ENCODE peak calls at places on chromosome 20, in nine cellular contexts. E is BE2C; L is bronchial epithelial cell; H is heart right ventricle; F is naive thymus-derived CD4-positive, alpha-beta T cell; Z is AG04450; M is prostate gland; S is cardiac muscle cell; O is SJSA1. X is an unnamed sample.

GRCh38 chr20:24674921-24675605 is 205.6 kb downstream of the SYNDIG1 start:
- DNase-seq in E (no peak), L (no peak), H (no peak), F (no peak), Z (no peak), M (no peak), S (no peak), O (no peak), X (no peak)

GRCh38 chr20:45406260-45407066 is 1.6 kb upstream of the DBNDD2 start:
- DNase-seq in E (peak; percentile 67), L (peak; percentile 36), H (peak; percentile 91), F (peak; percentile 22), Z (no peak), M (peak; percentile 63), S (peak; percentile 44), O (no peak), X (peak; percentile 67)

GRCh38 chr20:54257090-54257816 is 49.4 kb downstream of the PFDN4 start:
- DNase-seq in E (no peak), L (peak; percentile 96), H (no peak), F (no peak), Z (peak; percentile 89), M (no peak), S (peak; percentile 95), O (no peak), X (no peak)

GRCh38 chr20:42604998-42605970 is 584.4 kb downstream of the PTPRT start:
- DNase-seq in E (no peak), L (peak; percentile 7), H (no peak), F (no peak), Z (no peak), M (no peak), S (no peak), O (no peak), X (no peak)

GRCh38 chr20:54063998-54064676 is 6.3 kb downstream of the BCAS1 start:
- DNase-seq in E (no peak), L (no peak), H (no peak), F (no peak), Z (no peak), M (no peak), S (no peak), O (no peak), X (no peak)

GRCh38 chr20:49705358-49705757 is 8.3 kb downstream of the B4GALT5 start:
- DNase-seq in E (no peak), L (no peak), H (no peak), F (no peak), Z (no peak), M (no peak), S (no peak), O (no peak), X (no peak)

GRCh38 chr20:14935285-14935684 is 597.9 kb upstream of the FLRT3 start:
- DNase-seq in E (no peak), L (no peak), H (no peak), F (no peak), Z (no peak), M (no peak), S (no peak), O (no peak), X (no peak)

GRCh38 chr20:24705486-24705885 is 236.1 kb downstream of the SYNDIG1 start:
- DNase-seq in E (no peak), L (no peak), H (no peak), F (no peak), Z (no peak), M (no peak), S (no peak), O (no peak), X (no peak)

GRCh38 chr20:1934162-1934561 is 39.0 kb downstream of the SIRPA start:
- DNase-seq in E (no peak), L (no peak), H (no peak), F (no peak), Z (peak; percentile 64), M (no peak), S (peak; percentile 96), O (no peak), X (no peak)

GRCh38 chr20:47167846-47168245 is 188.7 kb downstream of the ZMYND8 start:
- DNase-seq in E (no peak), L (no peak), H (no peak), F (no peak), Z (no peak), M (no peak), S (no peak), O (no peak), X (no peak)

GRCh38 chr20:44475372-44475693 is 341 bp upstream of the TTPAL start:
- DNase-seq in E (no peak), L (no peak), H (no peak), F (no peak), Z (no peak), M (no peak), S (no peak), O (no peak), X (no peak)

GRCh38 chr20:35719717-35720116 is 20.5 kb downstream of the ROMO1 start:
- DNase-seq in E (no peak), L (no peak), H (no peak), F (no peak), Z (no peak), M (no peak), S (no peak), O (no peak), X (peak; percentile 58)

GRCh38 chr20:35720165-35721123 is 21.2 kb downstream of the ROMO1 start:
- DNase-seq in E (no peak), L (no peak), H (no peak), F (no peak), Z (no peak), M (no peak), S (no peak), O (no peak), X (no peak)

GRCh38 chr20:35721219-35721618 is 20.8 kb downstream of the RBM39 start:
- DNase-seq in E (no peak), L (no peak), H (no peak), F (no peak), Z (no peak), M (no peak), S (no peak), O (no peak), X (no peak)

GRCh38 chr20:35721621-35722020 is 20.4 kb downstream of the RBM39 start:
- DNase-seq in E (no peak), L (no peak), H (no peak), F (no peak), Z (no peak), M (no peak), S (no peak), O (no peak), X (no peak)

DNA sequence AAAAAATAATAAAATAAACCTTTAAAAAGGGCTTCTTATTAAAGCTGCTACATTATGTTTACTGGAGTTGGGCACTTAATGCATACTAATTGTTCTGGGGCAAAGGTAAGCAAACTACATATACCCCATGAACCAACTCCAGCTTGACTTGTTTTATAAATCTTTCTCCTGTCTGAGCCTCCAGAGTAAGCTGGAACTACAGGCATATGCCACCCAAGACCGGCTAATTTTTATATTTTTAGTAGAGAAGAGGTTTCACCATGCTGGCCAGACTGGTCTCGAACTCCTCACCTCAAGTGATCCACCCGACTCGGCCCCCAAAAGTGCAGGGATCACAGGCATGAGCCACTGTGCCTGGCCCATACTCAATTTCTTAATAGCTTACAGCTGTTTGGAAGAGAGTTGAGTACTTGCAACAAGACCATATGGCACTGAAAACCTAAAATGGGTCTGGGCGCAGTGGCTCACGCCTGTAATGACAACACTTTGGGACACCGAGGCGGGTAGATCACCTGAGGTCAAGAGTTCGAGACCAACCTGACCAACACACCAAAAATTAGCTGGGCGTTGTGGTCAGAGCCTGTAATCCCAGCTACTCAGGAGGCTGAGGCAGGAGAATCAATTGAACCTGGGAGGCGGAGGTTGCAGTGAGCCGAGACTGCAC is 19.9 kb downstream of the ROMO1 start:
- DNase-seq in E (no peak), L (no peak), H (no peak), F (no peak), Z (no peak), M (no peak), S (no peak), O (no peak), X (no peak)
- H3K4me3 ChIP-seq in E (no peak overlapping the region), L (no peak overlapping the region), H (no peak overlapping the region), F (no peak overlapping the region), Z (no peak overlapping the region), M (no peak overlapping the region), S (no peak overlapping the region), O (no peak overlapping the region), X (no peak overlapping the region)

GRCh38 chr20:38602185-38602581 is 574 bp downstream of the ARHGAP40 start:
- DNase-seq in E (no peak), L (no peak), H (no peak), F (no peak), Z (no peak), M (no peak), S (no peak), O (no peak), X (no peak)
- H3K4me3 ChIP-seq in E (no peak overlapping the region), L (peak overlapping the region; percentile 49), H (no peak overlapping the region), F (no peak overlapping the region), Z (no peak overlapping the region), M (no peak overlapping the region), S (no peak overlapping the region), O (no peak overlapping the region), X (no peak overlapping the region)

DNA sequence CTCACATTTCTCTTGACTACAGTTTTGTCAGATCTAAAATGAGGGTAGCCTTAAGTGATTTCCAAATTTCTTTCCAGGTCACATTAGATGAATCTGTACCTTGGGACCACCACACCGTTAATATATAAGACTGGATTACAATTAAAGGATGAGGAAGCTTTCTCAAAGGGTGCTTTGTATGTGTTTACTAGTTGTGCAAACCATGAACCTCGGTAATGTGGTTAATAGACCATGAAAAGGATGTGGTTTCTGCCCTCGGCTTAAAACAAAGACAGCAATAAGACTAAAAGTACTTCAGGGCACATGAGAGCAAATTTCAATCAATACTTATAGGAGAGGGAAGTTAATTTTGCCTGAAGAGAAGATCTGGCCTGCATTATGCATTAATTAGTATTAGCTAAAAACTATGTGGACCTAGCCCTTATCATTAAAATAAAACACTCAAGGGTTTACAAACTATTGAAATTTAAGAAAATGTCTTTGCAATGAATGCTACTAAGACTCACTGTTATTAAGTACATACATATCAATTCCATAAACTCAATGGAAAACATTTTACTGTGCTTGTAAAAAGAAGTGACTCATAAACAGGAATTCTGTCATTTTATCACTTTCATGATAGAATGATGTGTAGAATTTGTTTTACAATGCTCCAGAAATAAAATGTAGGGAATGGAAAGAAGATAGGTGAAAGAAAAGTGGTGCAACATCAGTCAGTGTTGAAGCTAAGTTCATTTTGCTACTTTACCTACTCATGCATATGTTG is 936 bp upstream of the TMX4 start:
- DNase-seq in E (no peak), L (no peak), H (no peak), F (peak; percentile 18), Z (no peak), M (no peak), S (peak; percentile 20), O (no peak), X (no peak)
- H3K4me3 ChIP-seq in E (peak overlapping the region; percentile 45), L (no peak overlapping the region), H (peak overlapping the region; percentile 98), F (peak overlapping the region; percentile 82), Z (no peak overlapping the region), M (no peak overlapping the region), S (no peak overlapping the region), O (no peak overlapping the region), X (peak overlapping the region; percentile 70)

GRCh38 chr20:9981834-9982233 is 53.0 kb upstream of the ANKEF1 start:
- DNase-seq in E (peak; percentile 14), L (no peak), H (no peak), F (no peak), Z (no peak), M (no peak), S (peak; percentile 45), O (no peak), X (no peak)

GRCh38 chr20:9985281-9985680 is 49.5 kb upstream of the ANKEF1 start:
- DNase-seq in E (no peak), L (no peak), H (no peak), F (no peak), Z (no peak), M (no peak), S (no peak), O (no peak), X (no peak)

GRCh38 chr20:9989066-9989724 is 45.6 kb upstream of the ANKEF1 start:
- DNase-seq in E (no peak), L (peak; percentile 79), H (no peak), F (no peak), Z (no peak), M (no peak), S (peak; percentile 86), O (no peak), X (no peak)

GRCh38 chr20:9985773-9986172 is 49.0 kb upstream of the ANKEF1 start:
- DNase-seq in E (no peak), L (peak; percentile 34), H (no peak), F (no peak), Z (no peak), M (no peak), S (peak; percentile 25), O (no peak), X (no peak)
- H3K4me3 ChIP-seq in E (no peak overlapping the region), L (no peak overlapping the region), H (no peak overlapping the region), F (no peak overlapping the region), Z (no peak overlapping the region), M (no peak overlapping the region), S (no peak overlapping the region), O (no peak overlapping the region), X (no peak overlapping the region)

X was measured in WERI-Rb-1.